ENCODE peak calls at places on chromosomes 4 and X, in six cellular contexts. One of them, this sample, is unnamed.

GRCh38 chr4:104491826-104492771 is 2.6 kb downstream of the CXXC4 start:
- ATAC-seq in A549: peak
- ATAC-seq in HepG2: no peak
- ATAC-seq in GM12878: peak
- ATAC-seq in upper lobe of left lung: no peak
- ATAC-seq in K562: no peak
- ATAC-seq in this sample: no peak

GRCh38 chrX:69389221-69389620 is 114.9 kb upstream of the NALF2 start:
- ATAC-seq in A549: no peak
- ATAC-seq in HepG2: no peak
- ATAC-seq in GM12878: no peak
- ATAC-seq in upper lobe of left lung: no peak
- ATAC-seq in K562: no peak
- ATAC-seq in this sample: no peak

GRCh38 chr4:99210789-99211188 is 8.3 kb downstream of the ADH6 start:
- ATAC-seq in A549: no peak
- ATAC-seq in HepG2: no peak
- ATAC-seq in GM12878: no peak
- ATAC-seq in upper lobe of left lung: no peak
- ATAC-seq in K562: no peak
- ATAC-seq in this sample: no peak

GRCh38 chr4:123892368-123892961 is 495.9 kb downstream of the SPRY1 start:
- ATAC-seq in A549: no peak
- ATAC-seq in HepG2: no peak
- ATAC-seq in GM12878: no peak
- ATAC-seq in upper lobe of left lung: no peak
- ATAC-seq in K562: no peak
- ATAC-seq in this sample: no peak

GRCh38 chrX:43860646-43861370 is 21.4 kb downstream of the MAOB start:
- ATAC-seq in A549: peak
- ATAC-seq in HepG2: peak
- ATAC-seq in GM12878: no peak
- ATAC-seq in upper lobe of left lung: no peak
- ATAC-seq in K562: no peak
- ATAC-seq in this sample: no peak

GRCh38 chrX:43880439-43880838 is 1.8 kb downstream of the MAOB start:
- ATAC-seq in A549: no peak
- ATAC-seq in HepG2: no peak
- ATAC-seq in GM12878: no peak
- ATAC-seq in upper lobe of left lung: no peak
- ATAC-seq in K562: no peak
- ATAC-seq in this sample: no peak

GRCh38 chr4:34193451-34194154 is 2050.7 kb downstream of the ARAP2 start:
- ATAC-seq in A549: no peak
- ATAC-seq in HepG2: no peak
- ATAC-seq in GM12878: no peak
- ATAC-seq in upper lobe of left lung: no peak
- ATAC-seq in K562: no peak
- ATAC-seq in this sample: no peak

GRCh38 chrX:72041901-72042859 is 89.5 kb downstream of the RTL5 start:
- ATAC-seq in A549: no peak
- ATAC-seq in HepG2: no peak
- ATAC-seq in GM12878: no peak
- ATAC-seq in upper lobe of left lung: peak
- ATAC-seq in K562: no peak
- ATAC-seq in this sample: peak

GRCh38 chr4:122854860-122855259 is 28.2 kb downstream of the FGF2 start:
- ATAC-seq in A549: peak
- ATAC-seq in HepG2: peak
- ATAC-seq in GM12878: no peak
- ATAC-seq in upper lobe of left lung: peak
- ATAC-seq in K562: no peak
- ATAC-seq in this sample: peak

GRCh38 chr4:20403317-20403716 is 151.6 kb downstream of the SLIT2 start:
- ATAC-seq in A549: no peak
- ATAC-seq in HepG2: no peak
- ATAC-seq in GM12878: peak
- ATAC-seq in upper lobe of left lung: no peak
- ATAC-seq in K562: no peak
- ATAC-seq in this sample: no peak

GRCh38 chr4:180913750-180914149 is 1329.5 kb upstream of the TENM3 start:
- ATAC-seq in A549: no peak
- ATAC-seq in HepG2: no peak
- ATAC-seq in GM12878: no peak
- ATAC-seq in upper lobe of left lung: no peak
- ATAC-seq in K562: no peak
- ATAC-seq in this sample: no peak

GRCh38 chr4:7956306-7957112 is 16.8 kb upstream of the AFAP1 start:
- ATAC-seq in A549: peak
- ATAC-seq in HepG2: peak
- ATAC-seq in GM12878: no peak
- ATAC-seq in upper lobe of left lung: no peak
- ATAC-seq in K562: no peak
- ATAC-seq in this sample: peak

GRCh38 chr4:88514557-88515511 is 8.7 kb downstream of the PYURF start:
- ATAC-seq in A549: peak
- ATAC-seq in HepG2: peak
- ATAC-seq in GM12878: no peak
- ATAC-seq in upper lobe of left lung: peak
- ATAC-seq in K562: no peak
- ATAC-seq in this sample: no peak

GRCh38 chr4:119039779-119040178 is 95.9 kb upstream of the MYOZ2 start:
- ATAC-seq in A549: peak
- ATAC-seq in HepG2: peak
- ATAC-seq in GM12878: no peak
- ATAC-seq in upper lobe of left lung: no peak
- ATAC-seq in K562: peak
- ATAC-seq in this sample: no peak

GRCh38 chr4:128863314-128864075 is 54.0 kb downstream of the JADE1 start:
- ATAC-seq in A549: peak
- ATAC-seq in HepG2: peak
- ATAC-seq in GM12878: peak
- ATAC-seq in upper lobe of left lung: peak
- ATAC-seq in K562: peak
- ATAC-seq in this sample: peak

GRCh38 chr4:152460488-152460887 is 75.4 kb downstream of the FBXW7 start:
- ATAC-seq in A549: no peak
- ATAC-seq in HepG2: no peak
- ATAC-seq in GM12878: peak
- ATAC-seq in upper lobe of left lung: peak
- ATAC-seq in K562: peak
- ATAC-seq in this sample: no peak

GRCh38 chrX:20455001-20455400 is 188.3 kb upstream of the RPS6KA3 start:
- ATAC-seq in A549: no peak
- ATAC-seq in HepG2: no peak
- ATAC-seq in GM12878: peak
- ATAC-seq in upper lobe of left lung: no peak
- ATAC-seq in K562: no peak
- ATAC-seq in this sample: no peak

GRCh38 chrX:150363561-150364346 is 637 bp downstream of the MAMLD1 start:
- ATAC-seq in A549: peak
- ATAC-seq in HepG2: peak
- ATAC-seq in GM12878: peak
- ATAC-seq in upper lobe of left lung: peak
- ATAC-seq in K562: no peak
- ATAC-seq in this sample: no peak

GRCh38 chr4:10019521-10020051 is 1.7 kb downstream of the SLC2A9 start:
- ATAC-seq in A549: no peak
- ATAC-seq in HepG2: no peak
- ATAC-seq in GM12878: no peak
- ATAC-seq in upper lobe of left lung: peak
- ATAC-seq in K562: no peak
- ATAC-seq in this sample: peak

GRCh38 chrX:40544343-40545250 is 36.2 kb upstream of the ATP6AP2 start:
- ATAC-seq in A549: peak
- ATAC-seq in HepG2: peak
- ATAC-seq in GM12878: peak
- ATAC-seq in upper lobe of left lung: no peak
- ATAC-seq in K562: peak
- ATAC-seq in this sample: no peak

GRCh38 chrX:12011075-12011474 is 127.2 kb upstream of the FRMPD4 start:
- ATAC-seq in A549: peak
- ATAC-seq in HepG2: no peak
- ATAC-seq in GM12878: no peak
- ATAC-seq in upper lobe of left lung: no peak
- ATAC-seq in K562: no peak
- ATAC-seq in this sample: no peak

GRCh38 chr4:170868191-170868590 is 778.4 kb upstream of the AADAT start:
- ATAC-seq in A549: no peak
- ATAC-seq in HepG2: no peak
- ATAC-seq in GM12878: no peak
- ATAC-seq in upper lobe of left lung: no peak
- ATAC-seq in K562: no peak
- ATAC-seq in this sample: no peak

GRCh38 chr4:177411996-177412395 is 30.2 kb downstream of the AGA start:
- ATAC-seq in A549: no peak
- ATAC-seq in HepG2: no peak
- ATAC-seq in GM12878: no peak
- ATAC-seq in upper lobe of left lung: no peak
- ATAC-seq in K562: no peak
- ATAC-seq in this sample: no peak

GRCh38 chr4:124337874-124338273 is 374.7 kb downstream of the ANKRD50 start:
- ATAC-seq in A549: no peak
- ATAC-seq in HepG2: no peak
- ATAC-seq in GM12878: no peak
- ATAC-seq in upper lobe of left lung: no peak
- ATAC-seq in K562: peak
- ATAC-seq in this sample: no peak

DNA sequence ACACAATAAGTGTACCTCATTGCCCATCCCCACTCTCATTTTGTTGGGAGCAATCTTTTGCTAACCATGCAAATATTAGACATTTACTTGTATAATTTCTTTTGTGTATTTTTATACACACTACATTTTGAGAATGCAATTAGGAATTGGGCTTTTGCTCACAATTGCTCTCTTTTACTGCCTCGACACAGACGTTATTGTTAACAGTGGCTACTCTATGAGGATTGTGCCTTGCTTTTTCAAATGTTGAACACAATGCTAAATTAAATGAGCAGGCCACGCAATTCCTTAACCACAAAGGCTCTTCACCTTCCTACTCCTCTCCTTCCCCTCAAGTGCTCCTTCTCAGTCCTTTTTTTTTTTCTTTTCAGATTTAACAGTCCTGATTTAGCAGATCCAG is 42.8 kb upstream of the HPF1 start:
- ATAC-seq in A549: no peak
- ATAC-seq in HepG2: no peak
- ATAC-seq in GM12878: no peak
- ATAC-seq in upper lobe of left lung: no peak
- ATAC-seq in K562: no peak
- ATAC-seq in this sample: no peak
- H3K27ac ChIP-seq in A549: no peak
- H3K27ac ChIP-seq in HepG2: no peak
- H3K27ac ChIP-seq in GM12878: no peak
- H3K27ac ChIP-seq in upper lobe of left lung: no peak
- H3K27ac ChIP-seq in K562: no peak
- H3K27ac ChIP-seq in this sample: no peak

DNA sequence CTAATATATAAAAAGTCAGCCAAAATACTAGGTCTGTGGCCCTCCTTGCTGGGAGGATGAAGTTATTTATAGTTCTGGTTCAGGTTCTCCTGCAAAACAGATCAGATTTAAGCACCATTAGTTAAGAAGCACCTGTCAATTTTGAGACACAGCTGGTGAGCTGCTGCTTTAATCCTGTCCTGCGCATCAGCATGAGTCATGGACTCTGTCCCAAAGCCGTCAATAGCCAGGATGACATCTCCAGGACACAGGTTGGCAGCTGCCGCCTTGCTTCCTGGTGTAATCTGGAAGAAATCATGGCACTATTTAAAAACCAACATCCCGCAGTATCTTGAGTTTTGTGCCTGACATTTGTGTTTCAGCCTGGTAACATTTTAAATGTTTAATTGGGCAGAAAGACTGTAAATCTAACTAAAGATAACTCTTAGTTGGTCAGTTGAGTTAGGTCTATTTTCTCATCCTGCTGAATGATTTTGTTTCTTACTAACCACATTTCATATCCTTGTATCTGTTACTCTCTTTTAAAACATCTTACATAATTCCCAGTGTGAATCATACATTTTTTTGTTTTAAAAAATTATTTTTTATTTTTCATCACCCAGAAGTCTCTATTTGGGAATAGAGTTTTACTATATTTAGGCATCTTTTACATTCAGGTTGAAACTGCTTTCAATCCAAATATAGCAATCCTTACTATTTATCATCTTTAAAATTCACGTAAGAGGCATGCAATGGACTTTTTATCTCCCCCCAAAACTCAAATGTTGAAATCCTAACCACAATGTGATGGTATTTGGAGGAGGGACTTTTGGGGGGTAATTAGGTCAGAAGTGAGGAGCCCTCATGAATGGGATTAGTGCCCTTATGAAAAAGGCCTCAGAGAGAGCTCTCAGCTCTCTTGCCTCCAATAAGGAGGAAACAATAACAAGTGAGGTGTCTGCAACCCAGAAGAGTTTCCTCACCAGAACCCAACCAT is 10.1 kb downstream of the PDLIM3 start:
- ATAC-seq in A549: no peak
- ATAC-seq in HepG2: no peak
- ATAC-seq in GM12878: no peak
- ATAC-seq in upper lobe of left lung: no peak
- ATAC-seq in K562: no peak
- ATAC-seq in this sample: peak
- TF ChIP-seq POLR2A in A549: no peak
- TF ChIP-seq POLR2A in HepG2: no peak
- TF ChIP-seq POLR2A in GM12878: no peak
- TF ChIP-seq POLR2A in upper lobe of left lung: no peak
- TF ChIP-seq POLR2A in K562: no peak
- TF ChIP-seq POLR2A in this sample: no peak

GRCh38 chrX:52262195-52262546 is 77.5 kb downstream of the MAGED4 start:
- ATAC-seq in A549: peak
- ATAC-seq in HepG2: no peak
- ATAC-seq in GM12878: no peak
- ATAC-seq in upper lobe of left lung: peak
- ATAC-seq in K562: no peak
- ATAC-seq in this sample: peak

GRCh38 chrX:52263417-52263816 is 78.7 kb downstream of the MAGED4 start:
- ATAC-seq in A549: no peak
- ATAC-seq in HepG2: no peak
- ATAC-seq in GM12878: no peak
- ATAC-seq in upper lobe of left lung: no peak
- ATAC-seq in K562: no peak
- ATAC-seq in this sample: no peak

GRCh38 chrX:52261463-52262194 is 76.9 kb downstream of the MAGED4 start:
- ATAC-seq in A549: peak
- ATAC-seq in HepG2: peak
- ATAC-seq in GM12878: peak
- ATAC-seq in upper lobe of left lung: peak
- ATAC-seq in K562: peak
- ATAC-seq in this sample: peak

GRCh38 chrX:52261125-52261462 is 76.4 kb downstream of the MAGED4 start:
- ATAC-seq in A549: no peak
- ATAC-seq in HepG2: no peak
- ATAC-seq in GM12878: peak
- ATAC-seq in upper lobe of left lung: no peak
- ATAC-seq in K562: peak
- ATAC-seq in this sample: no peak

GRCh38 chrX:52265713-52266112 is 81.0 kb downstream of the MAGED4 start:
- ATAC-seq in A549: no peak
- ATAC-seq in HepG2: no peak
- ATAC-seq in GM12878: no peak
- ATAC-seq in upper lobe of left lung: no peak
- ATAC-seq in K562: no peak
- ATAC-seq in this sample: no peak
- TF ChIP-seq EP300 in A549: no peak
- TF ChIP-seq EP300 in HepG2: no peak
- TF ChIP-seq EP300 in GM12878: no peak
- TF ChIP-seq EP300 in upper lobe of left lung: no peak
- TF ChIP-seq EP300 in K562: no peak
- TF ChIP-seq EP300 in this sample: no peak

GRCh38 chr4:138310498-138310897 is 68.3 kb upstream of the SLC7A11 start:
- ATAC-seq in A549: no peak
- ATAC-seq in HepG2: no peak
- ATAC-seq in GM12878: no peak
- ATAC-seq in upper lobe of left lung: no peak
- ATAC-seq in K562: no peak
- ATAC-seq in this sample: no peak
- H3K27ac ChIP-seq in A549: no peak
- H3K27ac ChIP-seq in HepG2: no peak
- H3K27ac ChIP-seq in GM12878: no peak
- H3K27ac ChIP-seq in upper lobe of left lung: no peak
- H3K27ac ChIP-seq in K562: no peak
- H3K27ac ChIP-seq in this sample: no peak

This sample was measured in gastroesophageal sphincter.